ENCODE peak calls at places on chromosomes 6 and 20, in seven cellular contexts. V is HCT116, T is HepG2, E is K562, J is SK-N-SH, I is GM12878, L is H1. X is an unnamed sample.

GRCh38 chr6:18308070-18308735 is 43.9 kb upstream of the DEK start:
- DNase-seq in V (no peak), T (no peak), E (no peak), J (no peak), I (no peak), L (no peak), X (peak; percentile 33)

GRCh38 chr20:20877079-20877478 is 164.6 kb upstream of the RALGAPA2 start:
- DNase-seq in V (no peak), T (no peak), E (no peak), J (no peak), I (no peak), L (no peak), X (no peak)

GRCh38 chr6:68726307-68726706 is 91.2 kb downstream of the ADGRB3 start:
- DNase-seq in V (no peak), T (no peak), E (no peak), J (no peak), I (no peak), L (no peak), X (no peak)

GRCh38 chr6:140784573-140784972 is 1348.2 kb upstream of the GJE1 start:
- DNase-seq in V (no peak), T (no peak), E (no peak), J (no peak), I (no peak), L (no peak), X (no peak)

GRCh38 chr20:44203161-44203560 is 7.4 kb downstream of the OSER1 start:
- DNase-seq in V (no peak), T (no peak), E (no peak), J (no peak), I (no peak), L (no peak), X (no peak)

GRCh38 chr6:168155193-168155592 is 76.2 kb upstream of the FRMD1 start:
- DNase-seq in V (no peak), T (no peak), E (no peak), J (no peak), I (no peak), L (no peak), X (no peak)

GRCh38 chr6:337782-338464 is 45.6 kb downstream of the DUSP22 start:
- DNase-seq in V (no peak), T (no peak), E (no peak), J (no peak), I (no peak), L (no peak), X (no peak)

GRCh38 chr20:19652591-19653026 is 105.4 kb upstream of the RIN2 start:
- DNase-seq in V (no peak), T (no peak), E (no peak), J (no peak), I (peak; percentile 16), L (no peak), X (no peak)

GRCh38 chr6:143999406-143999805 is 8.7 kb downstream of the PLAGL1 start:
- DNase-seq in V (no peak), T (no peak), E (no peak), J (no peak), I (no peak), L (no peak), X (no peak)

GRCh38 chr6:167350322-167350721 is 25.4 kb downstream of the TTLL2 start:
- DNase-seq in V (no peak), T (no peak), E (no peak), J (no peak), I (no peak), L (no peak), X (no peak)

GRCh38 chr6:149929422-149929821 is 6.5 kb upstream of the RAET1G start:
- DNase-seq in V (no peak), T (no peak), E (no peak), J (no peak), I (no peak), L (no peak), X (no peak)

GRCh38 chr20:10093087-10093591 is 58.4 kb downstream of the ANKEF1 start:
- DNase-seq in V (no peak), T (no peak), E (no peak), J (no peak), I (no peak), L (no peak), X (no peak)

GRCh38 chr6:30565772-30566171 is 5.5 kb upstream of the ABCF1 start:
- DNase-seq in V (no peak), T (no peak), E (no peak), J (no peak), I (no peak), L (no peak), X (no peak)

GRCh38 chr6:146041282-146041681 is 12.4 kb downstream of the GRM1 start:
- DNase-seq in V (peak; percentile 18), T (peak; percentile 33), E (no peak), J (no peak), I (no peak), L (peak; percentile 39), X (peak; percentile 41)

GRCh38 chr6:139112146-139112545 is 22.7 kb upstream of the HECA start:
- DNase-seq in V (no peak), T (no peak), E (no peak), J (no peak), I (no peak), L (no peak), X (peak; percentile 25)

GRCh38 chr6:56693246-56693607 is 50.5 kb upstream of the DST start:
- DNase-seq in V (no peak), T (peak; percentile 75), E (no peak), J (no peak), I (no peak), L (no peak), X (peak; percentile 89)

GRCh38 chr20:37901280-37901666 is 1.7 kb upstream of the VSTM2L start:
- DNase-seq in V (no peak), T (no peak), E (peak; percentile 48), J (no peak), I (no peak), L (no peak), X (peak; percentile 53)

GRCh38 chr20:37901667-37902503 is 1.0 kb upstream of the VSTM2L start:
- DNase-seq in V (peak; percentile 4), T (peak; percentile 61), E (peak; percentile 88), J (peak; percentile 86), I (no peak), L (no peak), X (peak; percentile 85)

GRCh38 chr20:37904008-37904675 is 1.2 kb downstream of the VSTM2L start:
- DNase-seq in V (no peak), T (no peak), E (no peak), J (no peak), I (no peak), L (no peak), X (no peak)

GRCh38 chr20:37903317-37904007 is 535 bp downstream of the VSTM2L start:
- DNase-seq in V (no peak), T (no peak), E (peak; percentile 60), J (peak; percentile 82), I (no peak), L (no peak), X (no peak)

GRCh38 chr20:37902504-37903313 is at the start of gene VSTM2L:
- DNase-seq in V (no peak), T (no peak), E (peak; percentile 47), J (peak; percentile 88), I (no peak), L (no peak), X (peak; percentile 67)
- TF ChIP-seq JUND in V (no peak), T (no peak), E (no peak), J (no peak), I (no peak), L (no peak), X (no peak)

GRCh38 chr6:26554669-26555504 is 16.7 kb downstream of the HMGN4 start:
- DNase-seq in V (no peak), T (peak; percentile 69), E (peak; percentile 31), J (no peak), I (no peak), L (no peak), X (peak; percentile 48)
- TF ChIP-seq JUND in V (no peak), T (no peak), E (peak; percentile 55), J (no peak), I (no peak), L (no peak), X (no peak)

GRCh38 chr20:45822863-45823262 is 4.2 kb downstream of the TNNC2 start:
- DNase-seq in V (no peak), T (no peak), E (no peak), J (no peak), I (no peak), L (no peak), X (peak; percentile 78)
- TF ChIP-seq JUND in V (no peak), T (no peak), E (no peak), J (no peak), I (no peak), L (no peak), X (no peak)

GRCh38 chr6:13929196-13929595 is 4.4 kb downstream of the RNF182 start:
- DNase-seq in V (no peak), T (no peak), E (no peak), J (no peak), I (no peak), L (no peak), X (no peak)
- TF ChIP-seq JUND in V (no peak), T (no peak), E (no peak), J (no peak), I (no peak), L (no peak), X (no peak)

GRCh38 chr6:148440021-148440420 is 97.4 kb downstream of the SASH1 start:
- DNase-seq in V (no peak), T (no peak), E (no peak), J (no peak), I (no peak), L (no peak), X (no peak)
- TF ChIP-seq JUND in V (no peak), T (no peak), E (no peak), J (no peak), I (no peak), L (no peak), X (no peak)